ENCODE peak calls at places on chromosomes 12 and 14, in eight cellular contexts. F is fibroblast of pulmonary artery; Z is activated CD4-positive, alpha-beta memory T cell treated with anti-CD3 and anti-CD28 coated beads for 36 hours; J is stimulated activated CD4-positive, alpha-beta T cell treated with anti-CD3 and anti-CD28 coated beads, Interleukin-12 subunit alpha, Interleukin-12 subunit beta, amount 100 ng/mL, for 4 hours; U is left lung; W is T-helper 2 cell; G is C1 segment of cervical spinal cord; T is anterior cingulate cortex. I is an unnamed sample.
A peak's percentile ranks its signal among the peaks of the same experiment; 100 is the strongest.

GRCh38 chr14:102554835-102555819 is 37.3 kb upstream of the RCOR1 start:
- DNase-seq in Z (peak; percentile 63), J (peak; percentile 54), W (peak; percentile 49), G (no peak), T (no peak), F (peak; percentile 41), U (peak; percentile 89), I (no peak)

GRCh38 chr12:31507966-31508365 is 83.0 kb downstream of the DENND5B start:
- DNase-seq in Z (no peak), G (no peak), J (no peak), T (no peak), U (no peak), F (peak; percentile 54), W (no peak), I (no peak)

GRCh38 chr12:106766393-106766826 is 8.1 kb upstream of the RIC8B start:
- DNase-seq in F (peak; percentile 79), J (no peak), T (no peak), G (peak; percentile 31), W (no peak), Z (no peak), U (no peak), I (no peak)

GRCh38 chr12:66931091-66931490 is 252.2 kb upstream of the GRIP1 start:
- DNase-seq in U (no peak), W (no peak), Z (no peak), F (no peak), J (no peak), G (no peak), T (no peak), I (no peak)

GRCh38 chr12:130632582-130633174 is 83.4 kb downstream of the RIMBP2 start:
- DNase-seq in Z (no peak), W (no peak), G (no peak), J (no peak), F (no peak), T (no peak), U (no peak), I (no peak)

GRCh38 chr14:37697489-37698121 is 102.2 kb downstream of the TTC6 start:
- DNase-seq in W (no peak), T (no peak), U (no peak), F (peak; percentile 50), Z (no peak), G (no peak), J (no peak), I (peak; percentile 96)

GRCh38 chr12:26789731-26790644 is 43.0 kb downstream of the ITPR2 start:
- DNase-seq in G (no peak), U (no peak), F (peak; percentile 59), J (no peak), W (no peak), T (no peak), Z (no peak), I (no peak)

GRCh38 chr12:124774054-124774461 is 89.6 kb downstream of the SCARB1 start:
- DNase-seq in Z (peak; percentile 60), F (peak; percentile 49), G (no peak), J (no peak), W (no peak), U (no peak), T (no peak), I (no peak)

GRCh38 chr14:90757452-90757851 is 58.8 kb downstream of the TTC7B start:
- DNase-seq in J (no peak), Z (no peak), T (peak; percentile 53), F (no peak), U (no peak), W (no peak), G (peak; percentile 37), I (no peak)

GRCh38 chr12:107318804-107319535 is 225.6 kb upstream of the CRY1 start:
- DNase-seq in Z (peak; percentile 34), J (peak; percentile 25), W (no peak), F (peak; percentile 49), T (no peak), U (peak; percentile 79), G (no peak), I (no peak)

GRCh38 chr14:95069547-95069946 is 87.8 kb downstream of the DICER1 start:
- DNase-seq in F (no peak), J (no peak), G (no peak), U (no peak), T (no peak), W (no peak), Z (no peak), I (no peak)

I was measured in HepG2.